ENCODE peak calls at places on chromosomes 16 and 17, in six cellular contexts. Y is NCI-H2171 treated with DMSO at 0.1 percent for 48 hours; P is NCI-H1930; I is stromal cell of bone marrow; Z is hepatocyte; M is effector CD4-positive, alpha-beta T cell. V is an unnamed sample.

GRCh38 chr17:5502552-5502951 is 16.2 kb downstream of the MIS12 start:
- DNase-seq in Y (no peak), P (no peak), I (no peak), Z (no peak), M (no peak), V (no peak)

GRCh38 chr16:1763521-1764511 is 7.5 kb downstream of the NME3 start:
- DNase-seq in Y (peak), P (no peak), I (no peak), Z (no peak), M (no peak), V (no peak)

GRCh38 chr16:66515543-66516171 is 34.3 kb downstream of the TK2 start:
- DNase-seq in Y (no peak), P (no peak), I (no peak), Z (peak), M (no peak), V (peak)

GRCh38 chr16:64615647-64616280 is 506.1 kb downstream of the CDH11 start:
- DNase-seq in Y (peak), P (no peak), I (peak), Z (peak), M (no peak), V (no peak)

GRCh38 chr17:28499366-28499668 is 6.8 kb upstream of the FOXN1 start:
- DNase-seq in Y (no peak), P (no peak), I (no peak), Z (no peak), M (no peak), V (no peak)

GRCh38 chr17:79979201-79979840 is 56.4 kb downstream of the TBC1D16 start:
- DNase-seq in Y (no peak), P (no peak), I (no peak), Z (no peak), M (no peak), V (no peak)

GRCh38 chr17:7263071-7263800 is 958 bp upstream of the CLDN7 start:
- DNase-seq in Y (peak), P (no peak), I (no peak), Z (peak), M (no peak), V (peak)

GRCh38 chr16:24841291-24841690 is 4.5 kb upstream of the SLC5A11 start:
- DNase-seq in Y (no peak), P (no peak), I (no peak), Z (no peak), M (no peak), V (no peak)

GRCh38 chr17:78767806-78768205 is 14.3 kb downstream of the CYTH1 start:
- DNase-seq in Y (no peak), P (no peak), I (no peak), Z (no peak), M (no peak), V (no peak)

GRCh38 chr16:15482068-15482747 is 47.8 kb downstream of the BMERB1 start:
- DNase-seq in Y (peak), P (no peak), I (peak), Z (peak), M (no peak), V (peak)

GRCh38 chr17:10754109-10754508 is 24.3 kb upstream of the TMEM220 start:
- DNase-seq in Y (peak), P (no peak), I (no peak), Z (peak), M (no peak), V (peak)

GRCh38 chr17:81193470-81194224 is 27.6 kb upstream of the AATK start:
- DNase-seq in Y (no peak), P (no peak), I (no peak), Z (no peak), M (no peak), V (no peak)

GRCh38 chr17:59811209-59811608 is 81.5 kb downstream of the TUBD1 start:
- DNase-seq in Y (no peak), P (no peak), I (no peak), Z (no peak), M (no peak), V (peak)

GRCh38 chr16:15517743-15518142 is 83.4 kb downstream of the BMERB1 start:
- DNase-seq in Y (no peak), P (no peak), I (no peak), Z (no peak), M (no peak), V (no peak)

V was measured in renal cortical epithelial cell.